ENCODE peak calls at places on chromosomes 2 and 18, in six cellular contexts. P is cardiac fibroblast; S is posterior cingulate gyrus; Q is glutamatergic neuron; L is breast epithelium; A is stimulated activated CD4-positive, alpha-beta T cell treated with anti-CD3 and anti-CD28 coated beads, TNF-alpha, amount 100 ng/mL, for 48 hours. Y is an unnamed sample.

GRCh38 chr2:113105047-113105446 is 22.4 kb upstream of the IL1RN start:
- DNase-seq in P (peak; percentile 26), S (no peak), Q (no peak), L (no peak), A (no peak), Y (peak; percentile 36)

GRCh38 chr2:69097148-69097610 is 84.2 kb downstream of the ANTXR1 start:
- DNase-seq in P (peak; percentile 63), S (no peak), Q (no peak), L (no peak), A (no peak), Y (no peak)

GRCh38 chr2:176527141-176527901 is 258.1 kb downstream of the MTX2 start:
- DNase-seq in P (peak; percentile 24), S (no peak), Q (no peak), L (no peak), A (no peak), Y (no peak)

GRCh38 chr2:45567974-45568789 is 42.9 kb downstream of the SRBD1 start:
- DNase-seq in P (peak; percentile 49), S (no peak), Q (no peak), L (no peak), A (no peak), Y (no peak)

GRCh38 chr2:98369710-98370239 is 23.5 kb downstream of the CNGA3 start:
- DNase-seq in P (no peak), S (no peak), Q (no peak), L (no peak), A (no peak), Y (no peak)

GRCh38 chr18:23228102-23229051 is 93.1 kb downstream of the CABLES1 start:
- DNase-seq in P (peak; percentile 35), S (no peak), Q (no peak), L (no peak), A (no peak), Y (peak; percentile 35)

GRCh38 chr2:237235383-237236095 is 149.8 kb downstream of the COPS8 start:
- DNase-seq in P (peak; percentile 95), S (peak; percentile 8), Q (no peak), L (peak; percentile 60), A (no peak), Y (peak; percentile 91)

GRCh38 chr2:8872821-8873432 is 35.5 kb upstream of the KIDINS220 start:
- DNase-seq in P (peak; percentile 75), S (no peak), Q (no peak), L (no peak), A (no peak), Y (peak; percentile 74)

GRCh38 chr2:44562737-44563136 is 201.0 kb downstream of the CAMKMT start:
- DNase-seq in P (no peak), S (no peak), Q (no peak), L (no peak), A (no peak), Y (no peak)

GRCh38 chr2:43068730-43069517 is 157.5 kb downstream of the ZFP36L2 start:
- DNase-seq in P (no peak), S (no peak), Q (no peak), L (no peak), A (no peak), Y (no peak)

GRCh38 chr2:133109772-133110171 is 439.8 kb upstream of the LYPD1 start:
- DNase-seq in P (peak; percentile 21), S (no peak), Q (no peak), L (no peak), A (no peak), Y (peak; percentile 22)

GRCh38 chr2:74414913-74415761 is 6.3 kb downstream of the C2orf81 start:
- DNase-seq in P (peak; percentile 39), S (peak; percentile 45), Q (peak; percentile 47), L (no peak), A (no peak), Y (peak; percentile 63)

GRCh38 chr2:223007531-223007930 is 44.5 kb upstream of the KCNE4 start:
- DNase-seq in P (no peak), S (no peak), Q (no peak), L (no peak), A (no peak), Y (peak; percentile 45)

GRCh38 chr18:53944721-53945120 is 279.7 kb downstream of the MBD2 start:
- DNase-seq in P (no peak), S (no peak), Q (peak; percentile 41), L (no peak), A (no peak), Y (no peak)

GRCh38 chr18:69031571-69032451 is 233.9 kb downstream of the CCDC102B start:
- DNase-seq in P (no peak), S (no peak), Q (no peak), L (no peak), A (no peak), Y (no peak)

GRCh38 chr2:230690439-230690838 is 22.2 kb upstream of the CAB39 start:
- DNase-seq in P (peak; percentile 83), S (peak; percentile 61), Q (no peak), L (no peak), A (no peak), Y (no peak)